ENCODE peak calls at places on chromosome 7, in seven cellular contexts. Q is activated effector memory CD4-positive, alpha-beta T cell treated with Interleukin-2 at 50 U/mL for 16 hours; N is A172; H is MM.1S; E is EH; U is small intestine; F is stimulated activated CD4-positive, alpha-beta T cell treated with anti-CD3 and anti-CD28 coated beads, Interleukin-12 subunit alpha, Interleukin-12 subunit beta, amount 100 ng/mL, for 4 hours. C is an unnamed sample.

GRCh38 chr7:35878356-35878755 is 77.5 kb downstream of the SEPTIN7 start:
- DNase-seq in H (no peak), U (no peak), F (no peak), Q (no peak), E (peak; percentile 65), N (no peak), C (no peak)

GRCh38 chr7:155490697-155491628 is 33.0 kb downstream of the EN2 start:
- DNase-seq in F (peak; percentile 24), N (no peak), Q (no peak), H (no peak), E (peak; percentile 17), U (peak; percentile 38), C (peak; percentile 20)

GRCh38 chr7:44764665-44765578 is 16.3 kb downstream of the ZMIZ2 start:
- DNase-seq in U (no peak), E (no peak), F (no peak), H (no peak), N (no peak), Q (no peak), C (peak; percentile 20)

GRCh38 chr7:18357691-18358090 is 137.9 kb upstream of the HDAC9 start:
- DNase-seq in H (peak; percentile 36), N (peak; percentile 47), Q (no peak), U (no peak), F (no peak), E (peak; percentile 43), C (peak; percentile 52)

GRCh38 chr7:157615101-157615817 is 278.5 kb downstream of the DNAJB6 start:
- DNase-seq in N (no peak), F (no peak), E (no peak), H (no peak), U (no peak), Q (no peak), C (peak; percentile 25)

GRCh38 chr7:55405856-55406541 is 40.9 kb downstream of the LANCL2 start:
- DNase-seq in H (no peak), N (no peak), U (peak; percentile 79), E (no peak), Q (no peak), F (no peak), C (no peak)

GRCh38 chr7:117706191-117706590 is 167.1 kb downstream of the CTTNBP2 start:
- DNase-seq in H (peak; percentile 44), N (no peak), E (no peak), F (no peak), U (no peak), Q (no peak), C (no peak)

GRCh38 chr7:130844811-130845580 is 111.0 kb upstream of the KLF14 start:
- DNase-seq in U (no peak), Q (no peak), F (no peak), H (no peak), N (peak; percentile 82), E (peak; percentile 89), C (peak; percentile 87)

GRCh38 chr7:106979551-106980357 is 64.8 kb upstream of the PRKAR2B start:
- DNase-seq in E (no peak), H (no peak), N (no peak), Q (no peak), U (no peak), F (no peak), C (no peak)

GRCh38 chr7:151366872-151367207 is 25.2 kb downstream of the NUB1 start:
- DNase-seq in U (no peak), H (no peak), Q (no peak), N (no peak), E (peak; percentile 91), F (no peak), C (no peak)

GRCh38 chr7:66871076-66871475 is 49.9 kb upstream of the TMEM248 start:
- DNase-seq in F (no peak), Q (no peak), U (no peak), H (no peak), E (no peak), N (no peak), C (peak; percentile 11)

GRCh38 chr7:108630002-108630401 is 60.3 kb downstream of the DNAJB9 start:
- DNase-seq in U (no peak), Q (no peak), E (peak; percentile 18), N (no peak), F (no peak), H (no peak), C (no peak)

GRCh38 chr7:22842383-22842903 is 19.8 kb upstream of the TOMM7 start:
- DNase-seq in F (no peak), H (no peak), N (no peak), Q (no peak), E (peak; percentile 47), U (peak; percentile 42), C (no peak)

GRCh38 chr7:40658731-40659130 is 523.9 kb downstream of the SUGCT start:
- DNase-seq in H (no peak), F (no peak), N (no peak), Q (no peak), U (no peak), E (peak; percentile 73), C (peak; percentile 65)

GRCh38 chr7:131933890-131934289 is 377.5 kb upstream of the PODXL start:
- DNase-seq in N (no peak), Q (no peak), H (no peak), U (peak; percentile 16), E (no peak), F (no peak), C (no peak)

GRCh38 chr7:158282461-158283001 is 305.1 kb downstream of the PTPRN2 start:
- DNase-seq in F (no peak), E (no peak), U (no peak), H (no peak), Q (no peak), N (no peak), C (no peak)

GRCh38 chr7:98315318-98315993 is 34.0 kb downstream of the BRI3 start:
- DNase-seq in F (no peak), N (no peak), U (no peak), E (no peak), H (no peak), Q (no peak), C (no peak)

GRCh38 chr7:12764355-12765000 is 77.0 kb downstream of the ARL4A start:
- DNase-seq in E (peak; percentile 29), U (no peak), N (no peak), H (no peak), F (no peak), Q (no peak), C (peak; percentile 31)

GRCh38 chr7:28708458-28708951 is 249.6 kb downstream of the TRIL start:
- DNase-seq in F (no peak), Q (no peak), U (no peak), N (no peak), E (no peak), H (no peak), C (peak; percentile 46)

GRCh38 chr7:6162650-6163366 is 109.6 kb downstream of the CYTH3 start:
- DNase-seq in H (peak; percentile 81), U (no peak), E (no peak), F (no peak), Q (no peak), N (no peak), C (no peak)

GRCh38 chr7:94284120-94284519 is 110.6 kb upstream of the COL1A2 start:
- DNase-seq in U (no peak), E (no peak), F (no peak), N (no peak), Q (no peak), H (no peak), C (no peak)

GRCh38 chr7:139424004-139424403 is 59.5 kb downstream of the KLRG2 start:
- DNase-seq in Q (no peak), E (no peak), F (no peak), H (no peak), N (no peak), U (no peak), C (no peak)

GRCh38 chr7:74288034-74288881 is 949 bp upstream of the CLIP2 start:
- DNase-seq in H (no peak), Q (no peak), E (peak; percentile 29), F (no peak), U (peak; percentile 48), N (no peak), C (peak; percentile 79)

GRCh38 chr7:24812313-24812945 is 55.2 kb upstream of the GSDME start:
- DNase-seq in H (peak; percentile 51), U (peak; percentile 65), F (peak; percentile 43), N (peak; percentile 51), E (peak; percentile 54), Q (no peak), C (peak; percentile 55)

GRCh38 chr7:34995757-34996156 is 41.5 kb downstream of the DPY19L1 start:
- DNase-seq in E (no peak), N (no peak), H (no peak), F (no peak), U (no peak), Q (no peak), C (no peak)

GRCh38 chr7:154953006-154953684 is 49.8 kb downstream of the PAXIP1 start:
- DNase-seq in Q (peak; percentile 48), E (peak; percentile 45), N (peak; percentile 49), U (peak; percentile 44), H (peak; percentile 58), F (peak; percentile 69), C (peak; percentile 14)

C was measured in M059J.